ENCODE peak calls at places on chromosome 10, in nine cellular contexts. One of them, this sample, is unnamed.

GRCh38 chr10:74881253-74881884 is 55.0 kb downstream of the KAT6B start:
- DNase-seq in nephron progenitor cell: no peak
- DNase-seq in HCT116: no peak
- DNase-seq in endothelial cell of umbilical vein: no peak
- DNase-seq in HepG2: peak
- DNase-seq in WERI-Rb-1: no peak
- DNase-seq in ovary: no peak
- DNase-seq in CD4-positive, alpha-beta T cell: no peak
- DNase-seq in Calu3: no peak
- DNase-seq in this sample: no peak

GRCh38 chr10:103745264-103746247 is 109.8 kb downstream of the SH3PXD2A start:
- DNase-seq in nephron progenitor cell: no peak
- DNase-seq in HCT116: peak
- DNase-seq in endothelial cell of umbilical vein: peak
- DNase-seq in HepG2: no peak
- DNase-seq in WERI-Rb-1: no peak
- DNase-seq in ovary: no peak
- DNase-seq in CD4-positive, alpha-beta T cell: no peak
- DNase-seq in Calu3: peak
- DNase-seq in this sample: no peak

GRCh38 chr10:102045292-102045691 is 10.7 kb downstream of the ARMH3 start:
- DNase-seq in nephron progenitor cell: no peak
- DNase-seq in HCT116: no peak
- DNase-seq in endothelial cell of umbilical vein: peak
- DNase-seq in HepG2: no peak
- DNase-seq in WERI-Rb-1: no peak
- DNase-seq in ovary: no peak
- DNase-seq in CD4-positive, alpha-beta T cell: no peak
- DNase-seq in Calu3: no peak
- DNase-seq in this sample: no peak

GRCh38 chr10:69475433-69475830 is 24.2 kb downstream of the TSPAN15 start:
- DNase-seq in nephron progenitor cell: no peak
- DNase-seq in HCT116: no peak
- DNase-seq in endothelial cell of umbilical vein: no peak
- DNase-seq in HepG2: no peak
- DNase-seq in WERI-Rb-1: no peak
- DNase-seq in ovary: no peak
- DNase-seq in CD4-positive, alpha-beta T cell: no peak
- DNase-seq in Calu3: no peak
- DNase-seq in this sample: no peak

GRCh38 chr10:101014230-101014884 is 14.7 kb downstream of the LZTS2 start:
- DNase-seq in nephron progenitor cell: peak
- DNase-seq in HCT116: no peak
- DNase-seq in endothelial cell of umbilical vein: peak
- DNase-seq in HepG2: no peak
- DNase-seq in WERI-Rb-1: peak
- DNase-seq in ovary: peak
- DNase-seq in CD4-positive, alpha-beta T cell: peak
- DNase-seq in Calu3: peak
- DNase-seq in this sample: peak

GRCh38 chr10:129513312-129513711 is 46.3 kb downstream of the MGMT start:
- DNase-seq in nephron progenitor cell: no peak
- DNase-seq in HCT116: no peak
- DNase-seq in endothelial cell of umbilical vein: no peak
- DNase-seq in HepG2: no peak
- DNase-seq in WERI-Rb-1: no peak
- DNase-seq in ovary: no peak
- DNase-seq in CD4-positive, alpha-beta T cell: no peak
- DNase-seq in Calu3: no peak
- DNase-seq in this sample: no peak

GRCh38 chr10:17075510-17075909 is 54.1 kb downstream of the CUBN start:
- DNase-seq in nephron progenitor cell: no peak
- DNase-seq in HCT116: no peak
- DNase-seq in endothelial cell of umbilical vein: peak
- DNase-seq in HepG2: peak
- DNase-seq in WERI-Rb-1: no peak
- DNase-seq in ovary: no peak
- DNase-seq in CD4-positive, alpha-beta T cell: no peak
- DNase-seq in Calu3: peak
- DNase-seq in this sample: no peak

GRCh38 chr10:60517805-60518204 is 128.1 kb upstream of the ANK3 start:
- DNase-seq in nephron progenitor cell: no peak
- DNase-seq in HCT116: no peak
- DNase-seq in endothelial cell of umbilical vein: no peak
- DNase-seq in HepG2: no peak
- DNase-seq in WERI-Rb-1: no peak
- DNase-seq in ovary: no peak
- DNase-seq in CD4-positive, alpha-beta T cell: no peak
- DNase-seq in Calu3: no peak
- DNase-seq in this sample: no peak

GRCh38 chr10:63829020-63829419 is 307.8 kb downstream of the REEP3 start:
- DNase-seq in nephron progenitor cell: no peak
- DNase-seq in HCT116: no peak
- DNase-seq in endothelial cell of umbilical vein: no peak
- DNase-seq in HepG2: no peak
- DNase-seq in WERI-Rb-1: no peak
- DNase-seq in ovary: no peak
- DNase-seq in CD4-positive, alpha-beta T cell: no peak
- DNase-seq in Calu3: no peak
- DNase-seq in this sample: no peak

GRCh38 chr10:76437011-76437410 is 1005.6 kb downstream of the LRMDA start:
- DNase-seq in nephron progenitor cell: no peak
- DNase-seq in HCT116: no peak
- DNase-seq in endothelial cell of umbilical vein: no peak
- DNase-seq in HepG2: no peak
- DNase-seq in WERI-Rb-1: no peak
- DNase-seq in ovary: no peak
- DNase-seq in CD4-positive, alpha-beta T cell: no peak
- DNase-seq in Calu3: no peak
- DNase-seq in this sample: no peak

GRCh38 chr10:102065561-102066420 is 642 bp downstream of the HPS6 start:
- DNase-seq in nephron progenitor cell: peak
- DNase-seq in HCT116: no peak
- DNase-seq in endothelial cell of umbilical vein: no peak
- DNase-seq in HepG2: no peak
- DNase-seq in WERI-Rb-1: peak
- DNase-seq in ovary: peak
- DNase-seq in CD4-positive, alpha-beta T cell: peak
- DNase-seq in Calu3: peak
- DNase-seq in this sample: peak

GRCh38 chr10:89553064-89553734 is 17.8 kb upstream of the SLC16A12 start:
- DNase-seq in nephron progenitor cell: no peak
- DNase-seq in HCT116: peak
- DNase-seq in endothelial cell of umbilical vein: peak
- DNase-seq in HepG2: peak
- DNase-seq in WERI-Rb-1: no peak
- DNase-seq in ovary: no peak
- DNase-seq in CD4-positive, alpha-beta T cell: no peak
- DNase-seq in Calu3: peak
- DNase-seq in this sample: no peak

GRCh38 chr10:102184606-102185005 is 32.4 kb downstream of the NOLC1 start:
- DNase-seq in nephron progenitor cell: no peak
- DNase-seq in HCT116: no peak
- DNase-seq in endothelial cell of umbilical vein: no peak
- DNase-seq in HepG2: no peak
- DNase-seq in WERI-Rb-1: no peak
- DNase-seq in ovary: no peak
- DNase-seq in CD4-positive, alpha-beta T cell: no peak
- DNase-seq in Calu3: no peak
- DNase-seq in this sample: no peak

GRCh38 chr10:97428572-97428981 is 2.6 kb downstream of the PGAM1 start:
- DNase-seq in nephron progenitor cell: no peak
- DNase-seq in HCT116: no peak
- DNase-seq in endothelial cell of umbilical vein: no peak
- DNase-seq in HepG2: no peak
- DNase-seq in WERI-Rb-1: no peak
- DNase-seq in ovary: no peak
- DNase-seq in CD4-positive, alpha-beta T cell: no peak
- DNase-seq in Calu3: no peak
- DNase-seq in this sample: no peak

GRCh38 chr10:15571570-15571969 is 148.2 kb downstream of the ITGA8 start:
- DNase-seq in nephron progenitor cell: no peak
- DNase-seq in HCT116: no peak
- DNase-seq in endothelial cell of umbilical vein: peak
- DNase-seq in HepG2: no peak
- DNase-seq in WERI-Rb-1: no peak
- DNase-seq in ovary: peak
- DNase-seq in CD4-positive, alpha-beta T cell: no peak
- DNase-seq in Calu3: no peak
- DNase-seq in this sample: no peak

GRCh38 chr10:69873141-69873540 is 71.4 kb downstream of the COL13A1 start:
- DNase-seq in nephron progenitor cell: no peak
- DNase-seq in HCT116: no peak
- DNase-seq in endothelial cell of umbilical vein: no peak
- DNase-seq in HepG2: no peak
- DNase-seq in WERI-Rb-1: no peak
- DNase-seq in ovary: no peak
- DNase-seq in CD4-positive, alpha-beta T cell: no peak
- DNase-seq in Calu3: no peak
- DNase-seq in this sample: no peak

GRCh38 chr10:79264942-79265341 is 82.3 kb upstream of the PPIF start:
- DNase-seq in nephron progenitor cell: no peak
- DNase-seq in HCT116: no peak
- DNase-seq in endothelial cell of umbilical vein: no peak
- DNase-seq in HepG2: no peak
- DNase-seq in WERI-Rb-1: no peak
- DNase-seq in ovary: no peak
- DNase-seq in CD4-positive, alpha-beta T cell: no peak
- DNase-seq in Calu3: peak
- DNase-seq in this sample: no peak

GRCh38 chr10:78258303-78259030 is 224.8 kb downstream of the RPS24 start:
- DNase-seq in nephron progenitor cell: no peak
- DNase-seq in HCT116: no peak
- DNase-seq in endothelial cell of umbilical vein: no peak
- DNase-seq in HepG2: no peak
- DNase-seq in WERI-Rb-1: no peak
- DNase-seq in ovary: no peak
- DNase-seq in CD4-positive, alpha-beta T cell: no peak
- DNase-seq in Calu3: no peak
- DNase-seq in this sample: no peak
- TF ChIP-seq CTCF in nephron progenitor cell: no peak
- TF ChIP-seq CTCF in HCT116: peak
- TF ChIP-seq CTCF in endothelial cell of umbilical vein: no peak
- TF ChIP-seq CTCF in HepG2: peak
- TF ChIP-seq CTCF in WERI-Rb-1: peak
- TF ChIP-seq CTCF in ovary: no peak
- TF ChIP-seq CTCF in CD4-positive, alpha-beta T cell: peak
- TF ChIP-seq CTCF in Calu3: no peak
- TF ChIP-seq CTCF in this sample: peak

DNA sequence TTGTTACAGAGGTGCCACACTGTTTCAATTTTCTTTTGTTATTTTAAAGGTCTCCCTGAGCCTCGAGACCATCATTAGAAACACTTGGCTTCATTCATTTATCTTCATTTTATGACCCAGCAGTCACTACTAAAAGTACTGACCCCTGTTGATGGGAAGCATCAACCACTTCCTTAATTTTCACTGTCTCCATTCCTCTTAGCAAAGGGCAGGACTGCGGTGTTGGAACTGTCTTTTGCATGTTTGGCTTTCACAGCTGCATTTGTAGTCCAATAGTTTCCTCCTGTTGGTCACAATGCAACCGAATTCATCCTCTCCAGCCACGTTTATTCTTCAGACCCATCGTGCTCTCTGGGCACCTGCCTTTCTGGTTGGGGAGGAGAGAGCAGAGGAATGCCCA is 46.7 kb upstream of the PDZD8 start:
- DNase-seq in nephron progenitor cell: no peak
- DNase-seq in HCT116: no peak
- DNase-seq in endothelial cell of umbilical vein: no peak
- DNase-seq in HepG2: no peak
- DNase-seq in WERI-Rb-1: no peak
- DNase-seq in ovary: no peak
- DNase-seq in CD4-positive, alpha-beta T cell: no peak
- DNase-seq in Calu3: no peak
- DNase-seq in this sample: no peak
- TF ChIP-seq CTCF in nephron progenitor cell: no peak
- TF ChIP-seq CTCF in HCT116: no peak
- TF ChIP-seq CTCF in endothelial cell of umbilical vein: no peak
- TF ChIP-seq CTCF in HepG2: no peak
- TF ChIP-seq CTCF in WERI-Rb-1: no peak
- TF ChIP-seq CTCF in ovary: no peak
- TF ChIP-seq CTCF in CD4-positive, alpha-beta T cell: no peak
- TF ChIP-seq CTCF in Calu3: no peak
- TF ChIP-seq CTCF in this sample: no peak

DNA sequence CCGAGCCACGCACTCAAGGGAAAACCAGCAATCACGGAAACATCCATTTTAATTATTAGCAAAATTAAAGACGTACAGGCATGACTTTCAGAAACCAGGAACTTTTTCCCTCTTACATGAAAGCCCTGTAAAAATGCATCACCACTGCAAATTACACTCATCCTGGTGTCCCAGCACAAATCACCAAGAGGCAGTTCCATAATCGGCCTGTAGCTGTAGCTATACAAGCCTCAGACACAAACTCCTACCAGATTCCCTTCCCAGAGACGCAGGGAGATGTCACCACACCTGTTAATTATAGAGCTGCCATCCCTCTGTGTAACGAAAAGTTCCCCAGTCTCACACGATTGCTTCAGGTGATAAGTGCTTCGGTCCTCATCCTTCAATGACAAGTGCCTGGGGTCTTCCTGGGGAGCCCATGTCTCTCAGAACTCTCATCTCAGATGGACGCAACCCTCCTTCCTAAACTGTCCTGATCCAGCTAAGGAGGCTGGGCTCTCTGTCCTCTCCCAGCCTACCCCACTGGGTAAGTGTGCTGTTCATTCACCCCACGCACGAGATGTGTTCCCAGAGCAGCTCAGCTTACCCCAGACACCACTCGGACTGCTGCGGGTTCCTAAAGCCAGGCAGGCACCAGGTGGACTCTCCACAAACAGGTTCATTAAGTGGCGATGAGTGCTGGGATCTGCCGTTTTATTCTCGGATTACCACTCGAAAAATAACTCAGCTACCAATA is 5.9 kb downstream of the FGFR2 start:
- DNase-seq in nephron progenitor cell: no peak
- DNase-seq in HCT116: no peak
- DNase-seq in endothelial cell of umbilical vein: no peak
- DNase-seq in HepG2: no peak
- DNase-seq in WERI-Rb-1: no peak
- DNase-seq in ovary: no peak
- DNase-seq in CD4-positive, alpha-beta T cell: no peak
- DNase-seq in Calu3: no peak
- DNase-seq in this sample: no peak
- TF ChIP-seq CTCF in nephron progenitor cell: no peak
- TF ChIP-seq CTCF in HCT116: no peak
- TF ChIP-seq CTCF in endothelial cell of umbilical vein: no peak
- TF ChIP-seq CTCF in HepG2: no peak
- TF ChIP-seq CTCF in WERI-Rb-1: peak
- TF ChIP-seq CTCF in ovary: no peak
- TF ChIP-seq CTCF in CD4-positive, alpha-beta T cell: no peak
- TF ChIP-seq CTCF in Calu3: peak
- TF ChIP-seq CTCF in this sample: peak

DNA sequence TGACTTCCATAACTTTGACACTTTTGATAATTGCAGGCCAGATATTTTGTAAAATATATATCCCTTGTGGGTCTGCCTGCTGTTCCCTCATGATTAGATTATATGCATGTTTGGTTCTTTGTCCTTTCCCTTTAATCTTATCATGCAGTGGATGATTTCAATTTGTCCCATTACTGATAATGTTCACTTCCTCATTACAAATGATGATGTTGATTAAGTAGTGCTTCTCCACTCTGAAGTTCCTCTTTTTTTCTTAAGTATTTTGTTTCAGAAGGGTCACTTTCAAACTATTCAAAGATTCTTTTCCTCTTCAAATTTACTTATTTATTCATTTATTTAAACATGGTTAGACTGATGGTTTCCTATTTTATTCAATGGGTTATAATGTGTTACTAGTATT is 898.1 kb downstream of the XPNPEP1 start:
- DNase-seq in nephron progenitor cell: no peak
- DNase-seq in HCT116: no peak
- DNase-seq in endothelial cell of umbilical vein: no peak
- DNase-seq in HepG2: no peak
- DNase-seq in WERI-Rb-1: no peak
- DNase-seq in ovary: no peak
- DNase-seq in CD4-positive, alpha-beta T cell: no peak
- DNase-seq in Calu3: no peak
- DNase-seq in this sample: no peak
- TF ChIP-seq CTCF in nephron progenitor cell: no peak
- TF ChIP-seq CTCF in HCT116: no peak
- TF ChIP-seq CTCF in endothelial cell of umbilical vein: no peak
- TF ChIP-seq CTCF in HepG2: no peak
- TF ChIP-seq CTCF in WERI-Rb-1: no peak
- TF ChIP-seq CTCF in ovary: no peak
- TF ChIP-seq CTCF in CD4-positive, alpha-beta T cell: no peak
- TF ChIP-seq CTCF in Calu3: no peak
- TF ChIP-seq CTCF in this sample: no peak